ENCODE peak calls at places on chromosomes 7 and 10, in seven cellular contexts. M is tibial artery, T is colonic mucosa, Y is A673, E is PC-9, B is psoas muscle, J is transverse colon. Q is an unnamed sample. For H3K9me3, the result is how much of the 10 kb centered on the place peaks cover.

GRCh38 chr10:78297997-78298396 is 264.3 kb downstream of the RPS24 start:
- DNase-seq in M (no peak), T (no peak), E (no peak), Y (no peak), J (no peak), B (no peak), Q (no peak)

GRCh38 chr10:131891929-131892816 is 8.6 kb upstream of the PPP2R2D start:
- DNase-seq in Y (no peak), E (no peak), T (no peak), B (no peak), M (no peak), J (no peak), Q (no peak)

GRCh38 chr7:16564909-16565426 is 38.3 kb downstream of the LRRC72 start:
- DNase-seq in J (no peak), M (no peak), B (no peak), E (peak), Y (peak), T (no peak), Q (no peak)

GRCh38 chr10:5611899-5612680 is 54.3 kb downstream of the ASB13 start:
- DNase-seq in J (no peak), B (no peak), T (no peak), E (peak), M (no peak), Y (no peak), Q (no peak)

GRCh38 chr7:130381468-130382312 is 1.4 kb downstream of the CPA1 start:
- DNase-seq in E (no peak), T (no peak), Y (no peak), B (no peak), J (no peak), M (no peak), Q (no peak)

GRCh38 chr7:104306788-104307187 is 21.6 kb upstream of the LHFPL3 start:
- DNase-seq in J (no peak), T (no peak), Y (no peak), E (no peak), B (no peak), M (no peak), Q (no peak)

GRCh38 chr7:137996386-137996851 is 5.5 kb downstream of the CREB3L2 start:
- DNase-seq in E (no peak), Y (no peak), M (peak), T (no peak), J (no peak), B (peak), Q (no peak)

GRCh38 chr7:123492485-123492884 is 41.9 kb downstream of the IQUB start:
- DNase-seq in E (no peak), T (no peak), B (no peak), M (no peak), J (no peak), Y (peak), Q (no peak)

GRCh38 chr10:37703074-37703473 is 154.3 kb downstream of the ZNF248 start:
- DNase-seq in T (no peak), M (no peak), B (no peak), E (no peak), J (no peak), Y (no peak), Q (no peak)

GRCh38 chr7:42315096-42315495 is 78.1 kb upstream of the GLI3 start:
- DNase-seq in B (no peak), J (no peak), Y (no peak), E (no peak), M (no peak), T (no peak), Q (no peak)

GRCh38 chr10:64103750-64104149 is 582.5 kb downstream of the REEP3 start:
- DNase-seq in M (no peak), B (no peak), E (no peak), J (no peak), Y (no peak), T (no peak), Q (no peak)

GRCh38 chr7:31258391-31258790 is 82.1 kb downstream of the NEUROD6 start:
- DNase-seq in T (no peak), M (no peak), E (no peak), B (no peak), J (no peak), Y (no peak), Q (no peak)

GRCh38 chr7:155871211-155871610 is 58.9 kb upstream of the SHH start:
- DNase-seq in E (no peak), Y (no peak), J (no peak), B (no peak), T (peak), M (no peak), Q (no peak)

GRCh38 chr7:135645296-135645904 is 16.9 kb upstream of the STMP1 start:
- DNase-seq in J (no peak), Y (peak), E (no peak), B (no peak), T (no peak), M (no peak), Q (no peak)

GRCh38 chr7:48090095-48090805 is 1.2 kb downstream of the UPP1 start:
- DNase-seq in T (peak), Y (no peak), J (peak), E (peak), B (peak), M (no peak), Q (no peak)

GRCh38 chr10:123926401-123927264 is 35.0 kb upstream of the CPXM2 start:
- DNase-seq in T (no peak), J (no peak), B (no peak), E (no peak), M (no peak), Y (peak), Q (no peak)

GRCh38 chr10:75191821-75192568 is 18.6 kb upstream of the VDAC2 start:
- DNase-seq in J (peak), T (peak), Y (no peak), E (peak), M (peak), B (peak), Q (peak)

GRCh38 chr7:97016392-97017196 is 8.0 kb downstream of the DLX5 start:
- DNase-seq in J (no peak), M (no peak), B (no peak), T (no peak), E (no peak), Y (peak), Q (no peak)

GRCh38 chr7:87574630-87575029 is 26.1 kb downstream of the ABCB1 start:
- DNase-seq in B (no peak), E (peak), Y (peak), J (no peak), M (no peak), T (no peak), Q (no peak)

GRCh38 chr10:8731415-8732110 is 677.1 kb downstream of the GATA3 start:
- DNase-seq in T (no peak), J (no peak), Y (no peak), E (no peak), B (no peak), M (no peak), Q (no peak)

GRCh38 chr10:61907011-61907410 is 5.5 kb downstream of the ARID5B start:
- DNase-seq in M (no peak), J (no peak), B (no peak), T (no peak), E (no peak), Y (no peak), Q (no peak)

GRCh38 chr7:68770649-68771048 is 827.6 kb upstream of the AUTS2 start:
- DNase-seq in B (peak), J (no peak), T (no peak), E (no peak), Y (peak), M (no peak), Q (no peak)

GRCh38 chr10:110845756-110846620 is 25.7 kb upstream of the PDCD4 start:
- DNase-seq in E (peak), T (peak), B (no peak), M (no peak), J (peak), Y (no peak), Q (peak)

GRCh38 chr10:127405221-127405620 is 143.9 kb upstream of the NPS start:
- DNase-seq in E (no peak), Y (no peak), J (no peak), T (no peak), B (no peak), M (no peak), Q (no peak)

GRCh38 chr10:84593546-84593945 is 265.2 kb downstream of the CCSER2 start:
- DNase-seq in T (no peak), Y (no peak), J (no peak), E (no peak), B (no peak), M (no peak), Q (no peak)

GRCh38 chr10:6171891-6172354 is 30.8 kb upstream of the PFKFB3 start:
- DNase-seq in T (peak), E (no peak), B (peak), Y (peak), M (peak), J (peak), Q (no peak)

GRCh38 chr7:87007063-87007462 is 52.4 kb downstream of the ELAPOR2 start:
- DNase-seq in B (no peak), E (no peak), M (no peak), J (no peak), T (no peak), Y (no peak), Q (no peak)

GRCh38 chr7:100190059-100190711 is 12.5 kb downstream of the STAG3 start:
- DNase-seq in Y (peak), T (no peak), J (no peak), M (no peak), E (no peak), B (no peak), Q (no peak)

GRCh38 chr7:36563706-36564325 is 160.5 kb downstream of the AOAH start:
- DNase-seq in T (no peak), E (no peak), B (no peak), J (no peak), Y (no peak), M (no peak), Q (no peak)

GRCh38 chr7:83594076-83594475 is 54.9 kb downstream of the SEMA3E start:
- DNase-seq in Y (no peak), E (no peak), T (no peak), J (no peak), B (no peak), M (no peak), Q (no peak)

GRCh38 chr10:100568937-100569336 is 33.2 kb downstream of the HIF1AN start:
- DNase-seq in B (no peak), Y (no peak), E (no peak), T (no peak), J (no peak), M (no peak), Q (no peak)

GRCh38 chr10:32417906-32418547 is 27.9 kb upstream of the CCDC7 start:
- DNase-seq in J (no peak), M (no peak), Y (no peak), E (no peak), T (no peak), B (no peak), Q (no peak)

GRCh38 chr10:3749597-3750351 is 35.2 kb downstream of the KLF6 start:
- DNase-seq in B (peak), J (no peak), E (no peak), M (no peak), Y (peak), T (no peak), Q (peak)

GRCh38 chr10:10897400-10897799 is 120.3 kb upstream of the CELF2 start:
- DNase-seq in E (no peak), J (no peak), T (no peak), M (no peak), B (no peak), Y (no peak), Q (no peak)

GRCh38 chr7:135759537-135759936 is 10.9 kb upstream of the FAM180A start:
- DNase-seq in B (no peak), M (no peak), T (no peak), J (no peak), Y (no peak), E (peak), Q (no peak)

GRCh38 chr10:104273291-104273690 is 4.3 kb downstream of the GSTO2 start:
- DNase-seq in J (no peak), E (no peak), Y (no peak), T (no peak), B (no peak), M (no peak), Q (no peak)

GRCh38 chr7:106770191-106770590 is 94.9 kb upstream of the PIK3CG start:
- DNase-seq in M (no peak), J (no peak), E (peak), B (no peak), Y (no peak), T (no peak), Q (no peak)

GRCh38 chr7:36707922-36708321 is 16.4 kb downstream of the AOAH start:
- DNase-seq in E (no peak), M (no peak), Y (no peak), J (no peak), B (no peak), T (no peak), Q (no peak)

DNA sequence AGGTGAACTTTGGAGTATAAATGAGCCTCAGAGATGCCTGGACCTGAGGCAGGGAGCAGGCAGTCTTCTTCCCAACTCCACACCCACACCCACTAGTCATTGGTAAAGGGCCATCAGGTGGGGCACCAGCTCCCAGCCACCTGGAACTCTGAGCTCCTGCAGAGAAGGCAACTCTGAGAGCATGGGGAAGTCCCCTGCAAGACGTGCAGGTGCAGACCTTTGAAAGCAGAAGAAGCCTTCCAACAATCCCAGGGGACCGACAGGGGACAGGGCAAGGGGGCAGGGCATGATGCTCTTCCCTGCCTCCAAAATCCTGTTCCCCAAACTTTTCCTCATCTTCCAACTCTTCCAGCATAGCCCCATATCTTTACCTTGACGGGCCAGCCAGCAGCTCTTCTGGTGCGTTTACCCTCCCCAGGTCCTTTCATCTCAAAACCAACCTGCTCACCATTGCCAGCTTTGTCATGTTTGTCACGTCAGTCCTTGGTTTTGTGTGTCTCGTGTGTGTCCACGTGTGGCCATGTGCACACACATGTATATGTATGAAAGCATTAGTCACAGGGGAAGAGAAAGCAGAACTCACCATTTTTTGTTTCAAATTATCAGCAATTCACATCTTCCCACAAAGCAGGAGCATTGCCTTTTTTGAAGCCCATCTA is 40.9 kb upstream of the AMPH start:
- DNase-seq in M (no peak), B (no peak), Y (no peak), T (no peak), J (no peak), E (no peak), Q (peak)
- TF ChIP-seq CTCF in M (no peak), B (no peak), Y (no peak), T (no peak), J (no peak), E (no peak), Q (no peak)

GRCh38 chr10:45375716-45376231 is 1.8 kb downstream of the ALOX5 start:
- DNase-seq in E (no peak), B (no peak), Y (no peak), T (no peak), M (no peak), J (no peak), Q (no peak)
- H3K4me3 ChIP-seq in E (peak), B (no peak), Y (no peak), T (no peak), M (no peak), J (no peak), Q (no peak)

DNA sequence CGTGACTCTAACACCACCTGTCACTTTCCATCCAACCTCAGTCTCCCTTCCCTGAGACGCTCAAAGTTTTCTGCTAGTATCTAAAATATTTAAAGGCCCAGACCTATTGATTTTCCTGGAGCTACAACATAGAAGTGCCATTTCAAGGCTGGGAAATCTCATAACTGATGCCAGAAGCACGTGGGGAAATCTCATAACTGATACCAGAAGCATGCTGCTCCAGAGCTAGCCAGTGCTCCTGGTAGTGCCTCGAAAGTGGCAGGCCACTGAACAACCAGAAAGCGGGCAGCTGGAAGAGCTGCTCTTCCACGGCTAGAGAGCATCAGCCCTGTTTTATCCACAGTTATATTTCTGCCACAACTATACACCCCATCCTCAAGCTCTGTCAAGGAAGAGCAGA is 72.5 kb downstream of the CAV1 start:
- DNase-seq in J (no peak), M (no peak), B (no peak), Y (no peak), E (no peak), T (no peak), Q (no peak)
- H3K9me3 ChIP-seq in J (under half), M (under half), B (under half), Y (under half), E (under half), T (under half), Q (under half)

GRCh38 chr10:116738359-116738738 is 4.0 kb downstream of the HSPA12A start:
- DNase-seq in E (no peak), J (no peak), M (no peak), Y (no peak), T (no peak), B (no peak), Q (no peak)

GRCh38 chr10:116733566-116733965 is 8.8 kb downstream of the HSPA12A start:
- DNase-seq in B (no peak), T (no peak), J (no peak), M (no peak), E (no peak), Y (no peak), Q (no peak)

GRCh38 chr10:116740971-116741370 is 1.4 kb downstream of the HSPA12A start:
- DNase-seq in J (no peak), Y (no peak), E (no peak), B (no peak), T (no peak), M (no peak), Q (no peak)

GRCh38 chr10:116741391-116742351 is 695 bp downstream of the HSPA12A start:
- DNase-seq in B (peak), M (no peak), T (no peak), Y (no peak), J (peak), E (no peak), Q (no peak)

DNA sequence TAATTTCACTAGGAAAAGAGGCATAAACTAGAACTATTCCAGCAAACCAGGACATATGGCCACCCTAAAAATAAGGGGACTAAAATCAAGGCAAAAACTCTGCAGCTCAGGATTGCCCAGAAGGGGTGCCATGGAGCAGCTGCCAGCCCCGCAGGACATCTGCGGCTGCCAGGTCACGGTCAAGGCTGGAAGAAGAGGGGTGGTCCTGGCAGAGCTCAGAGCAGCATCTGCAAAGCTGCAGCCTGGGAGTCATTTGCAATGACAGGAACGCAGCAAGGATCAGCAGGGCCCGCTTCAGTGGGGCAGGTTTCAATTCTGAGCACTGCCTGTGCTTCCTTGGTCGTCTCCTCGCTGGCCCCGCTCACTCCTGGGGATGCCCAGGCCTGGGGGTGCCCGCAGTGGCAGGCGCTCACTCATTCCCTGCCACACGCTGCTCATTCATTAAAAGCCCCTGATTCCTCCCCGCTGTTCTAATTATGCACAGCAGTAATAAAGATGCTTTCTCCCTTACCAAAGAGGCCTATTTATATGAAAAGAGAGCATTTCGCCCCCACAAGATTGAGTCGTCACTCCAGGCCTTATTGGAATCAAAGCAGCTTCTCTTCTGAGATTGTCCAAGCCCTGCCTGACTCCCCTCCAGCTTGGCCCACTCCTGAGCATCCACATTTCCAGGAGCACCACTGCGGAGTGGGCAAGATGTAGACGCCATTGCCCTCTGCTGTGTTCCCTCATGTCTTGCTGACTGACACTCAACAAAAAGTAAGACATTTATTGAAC is 4.6 kb downstream of the HSPA12A start:
- DNase-seq in Y (no peak), M (no peak), T (no peak), E (no peak), B (no peak), J (no peak), Q (no peak)
- TF ChIP-seq CTCF in Y (peak), M (no peak), T (no peak), E (peak), B (no peak), J (peak), Q (no peak)

GRCh38 chr10:93236378-93237040 is 162.8 kb downstream of the CYP26A1 start:
- DNase-seq in T (no peak), E (no peak), Y (no peak), J (no peak), M (no peak), B (no peak), Q (no peak)
- H3K4me3 ChIP-seq in T (no peak), E (no peak), Y (no peak), J (no peak), M (no peak), B (no peak), Q (no peak)

GRCh38 chr7:148078126-148078525 is 512.4 kb upstream of the C7orf33 start:
- DNase-seq in B (no peak), M (no peak), Y (no peak), T (no peak), E (no peak), J (no peak), Q (no peak)
- H3K9me3 ChIP-seq in B (under half), M (under half), Y (under half), T (under half), E (under half), J (under half), Q (under half)

DNA sequence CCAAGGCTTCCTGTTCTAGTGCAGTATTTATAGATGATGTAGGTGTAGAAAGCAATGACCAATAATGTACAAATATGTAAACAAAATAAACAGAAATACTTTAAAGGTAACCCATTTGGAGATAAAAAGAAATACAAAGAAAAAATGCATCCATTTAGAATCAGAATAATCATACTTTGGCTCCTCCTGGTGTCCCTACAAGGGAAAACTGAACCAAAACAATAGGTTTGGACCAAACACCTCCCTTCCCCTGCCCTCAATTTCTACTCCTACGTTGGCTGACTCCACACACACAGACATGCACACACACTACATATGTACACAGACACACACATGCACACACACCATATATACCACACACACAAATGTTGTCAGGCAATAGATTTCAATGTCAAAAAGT is 36.0 kb downstream of the C10orf143 start:
- DNase-seq in Y (no peak), J (no peak), T (no peak), M (no peak), B (no peak), E (no peak), Q (no peak)
- TF ChIP-seq CTCF in Y (peak), J (no peak), T (no peak), M (no peak), B (no peak), E (no peak), Q (no peak)

DNA sequence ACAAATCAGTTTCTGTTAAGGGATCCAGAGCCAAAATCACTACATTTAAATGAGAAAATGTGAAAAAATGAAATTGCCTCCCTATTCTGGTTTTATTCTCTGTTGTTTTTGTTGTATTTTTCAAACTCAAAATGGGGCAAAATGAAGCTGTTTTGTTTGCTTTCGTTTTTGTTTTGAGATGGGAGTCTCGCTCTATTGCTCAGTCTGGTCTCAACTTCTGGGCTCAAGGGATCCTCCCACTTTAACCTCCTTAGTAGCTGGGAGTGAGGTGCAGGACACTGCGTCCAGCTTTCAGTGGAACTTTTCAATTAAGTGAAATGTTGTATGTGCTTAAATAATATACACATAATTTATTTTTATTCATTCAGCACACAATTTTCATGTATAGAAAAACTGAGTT is 205.0 kb downstream of the SORCS1 start:
- DNase-seq in T (no peak), E (no peak), J (no peak), Y (no peak), B (no peak), M (no peak), Q (no peak)
- H3K4me3 ChIP-seq in T (no peak), E (no peak), J (no peak), Y (no peak), B (no peak), M (no peak), Q (no peak)

Q was measured in Peyer's patch.